ENCODE peak calls at places on chromosomes 4 and X, in four cellular contexts. D is NCI-H2081; L is activated T-helper 1 cell treated with anti-CD3 and anti-CD28 coated beads, Interleukin-12 subunit alpha, Interleukin-12 subunit beta, Interleukin-2, Interleukin-4 antibody, amounts not matched to agents 30 ng/mL and 10 ng/mL and 1 ng/mL, durations not matched to agents 14 hours and 24 hours and 36 hours; B is psoas muscle. G is an unnamed sample.

GRCh38 chr4:76752911-76753494 is 144.9 kb downstream of the SOWAHB start:
- DNase-seq in B (no peak), D (no peak), L (no peak), G (no peak)

GRCh38 chrX:149799095-149799721 is 17.5 kb downstream of the MAGEA9 start:
- DNase-seq in B (no peak), L (no peak), D (no peak), G (no peak)

GRCh38 chr4:140300271-140300970 is 73.0 kb upstream of the SCOC start:
- DNase-seq in D (no peak), L (no peak), B (no peak), G (no peak)

GRCh38 chr4:133938061-133938460 is 263.5 kb downstream of the PABPC4L start:
- DNase-seq in D (no peak), B (no peak), L (no peak), G (no peak)

GRCh38 chr4:169922632-169923276 is 103.4 kb downstream of the MFAP3L start:
- DNase-seq in L (no peak), D (no peak), B (peak), G (no peak)

GRCh38 chrX:51334276-51334675 is 1.7 kb downstream of the NUDT10 start:
- DNase-seq in L (no peak), D (no peak), B (no peak), G (no peak)

GRCh38 chrX:135114392-135114791 is 5.9 kb downstream of the ETDB start:
- DNase-seq in L (no peak), B (no peak), D (no peak), G (no peak)

GRCh38 chr4:26952891-26953290 is 92.2 kb downstream of the STIM2 start:
- DNase-seq in B (no peak), L (no peak), D (no peak), G (no peak)

GRCh38 chrX:41137589-41137988 is 52.3 kb downstream of the USP9X start:
- DNase-seq in B (no peak), L (no peak), D (peak), G (no peak)

GRCh38 chr4:28723371-28723770 is 1862.7 kb downstream of the STIM2 start:
- DNase-seq in B (no peak), D (no peak), L (no peak), G (no peak)

GRCh38 chrX:39826813-39827543 is 270.8 kb downstream of the BCOR start:
- DNase-seq in D (no peak), L (no peak), B (peak), G (no peak)

GRCh38 chr4:99832313-99832712 is 15.7 kb downstream of the DAPP1 start:
- DNase-seq in L (no peak), B (no peak), D (no peak), G (no peak)

GRCh38 chr4:138681000-138681604 is 334.5 kb upstream of the NOCT start:
- DNase-seq in B (peak), L (peak), D (peak), G (peak)

GRCh38 chr4:13533670-13534343 is 10.5 kb downstream of the NKX3-2 start:
- DNase-seq in B (no peak), L (no peak), D (no peak), G (no peak)

GRCh38 chr4:189506080-189506479 is 434.6 kb upstream of the FRG1 start:
- DNase-seq in B (no peak), L (no peak), D (no peak), G (no peak)

GRCh38 chr4:78926825-78927224 is 12.4 kb downstream of the PAQR3 start:
- DNase-seq in B (no peak), D (no peak), L (no peak), G (no peak)

GRCh38 chrX:138765061-138765460 is 53.5 kb upstream of the FGF13 start:
- DNase-seq in L (no peak), B (no peak), D (no peak), G (no peak)

GRCh38 chr4:7620086-7620813 is 185.5 kb upstream of the PSAPL1 start:
- DNase-seq in B (no peak), L (no peak), D (no peak), G (no peak)

GRCh38 chrX:86021652-86022289 is 25.6 kb downstream of the CHM start:
- DNase-seq in B (no peak), L (no peak), D (no peak), G (no peak)

GRCh38 chrX:57929373-57929772 is 19.1 kb upstream of the ZXDA start:
- DNase-seq in D (no peak), B (no peak), L (no peak), G (no peak)

GRCh38 chr4:1376391-1376840 is 29.4 kb downstream of the UVSSA start:
- DNase-seq in B (no peak), L (no peak), D (no peak), G (no peak)

GRCh38 chr4:37770016-37770415 is 56.5 kb upstream of the PGM2 start:
- DNase-seq in L (no peak), D (no peak), B (no peak), G (no peak)

GRCh38 chr4:186039697-186040096 is 29.3 kb upstream of the TLR3 start:
- DNase-seq in D (no peak), B (no peak), L (no peak), G (no peak)

GRCh38 chr4:6071959-6072720 is 53.9 kb upstream of the C4orf50 start:
- DNase-seq in L (no peak), B (no peak), D (peak), G (no peak)

GRCh38 chr4:15162465-15163283 is 160.4 kb downstream of the CPEB2 start:
- DNase-seq in D (peak), B (no peak), L (no peak), G (no peak)

GRCh38 chr4:108536577-108536976 is 83.8 kb upstream of the RPL34 start:
- DNase-seq in D (no peak), L (no peak), B (no peak), G (no peak)

GRCh38 chr4:131207589-131207988 is 1941.5 kb upstream of the PCDH10 start:
- DNase-seq in L (no peak), D (peak), B (no peak), G (no peak)

GRCh38 chr4:1575418-1576199 is 108.5 kb downstream of the FAM53A start:
- DNase-seq in D (no peak), L (no peak), B (peak), G (no peak)

GRCh38 chrX:153874366-153875125 is 11.4 kb downstream of the L1CAM start:
- DNase-seq in D (no peak), B (no peak), L (no peak), G (no peak)

GRCh38 chrX:118216488-118216887 is 99.9 kb upstream of the KLHL13 start:
- DNase-seq in B (no peak), D (peak), L (no peak), G (no peak)

GRCh38 chrX:132270021-132270420 is 50.8 kb upstream of the RAP2C start:
- DNase-seq in B (no peak), D (no peak), L (no peak), G (no peak)

GRCh38 chr4:12084690-12085089 is 656.0 kb upstream of the HS3ST1 start:
- DNase-seq in D (no peak), B (no peak), L (no peak), G (no peak)

GRCh38 chr4:152094851-152095700 is 334.3 kb upstream of the GATB start:
- DNase-seq in B (no peak), D (peak), L (no peak), G (no peak)

GRCh38 chrX:145729635-145730034 is 88.0 kb upstream of the SLITRK2 start:
- DNase-seq in L (no peak), D (no peak), B (no peak), G (no peak)

GRCh38 chrX:70485466-70485865 is 40.8 kb downstream of the DLG3 start:
- DNase-seq in B (no peak), D (peak), L (no peak), G (no peak)

GRCh38 chrX:1178580-1179057 is 33.8 kb downstream of the CRLF2 start:
- DNase-seq in B (no peak), D (no peak), L (no peak), G (peak)

GRCh38 chr4:168632246-168632832 is 135.5 kb downstream of the PALLD start:
- DNase-seq in L (no peak), D (no peak), B (no peak), G (no peak)

GRCh38 chr4:7195138-7195510 is 2.8 kb downstream of the SORCS2 start:
- DNase-seq in D (no peak), B (no peak), L (no peak), G (no peak)

GRCh38 chr4:76705497-76705896 is 192.4 kb downstream of the SOWAHB start:
- DNase-seq in B (no peak), L (no peak), D (no peak), G (no peak)

G was measured in activated T-helper 2 cell treated with anti-CD3 and anti-CD28 coated beads, Interferon-gamma antibody, Interleukin-2, Interleukin-4, amounts not matched to agents 10 μg/mL and 5 μg/mL and 100 μg/mL, durations not matched to agents 14 hours and 24 hours and 36 hours.